ENCODE peak calls at places on chromosomes 13 and 19, in ten cellular contexts. E, W, N, L, J, S, D, R, K and Q are unnamed samples.

GRCh38 chr19:30649934-30650614 is 277.9 kb downstream of the ZNF536 start:
- DNase-seq in E (peak; percentile 55), W (no peak), N (no peak), L (no peak), J (no peak), S (peak; percentile 51), D (peak; percentile 12), R (no peak), K (peak; percentile 79), Q (peak; percentile 67)

GRCh38 chr19:38907670-38908069 is 4.3 kb downstream of the CCER2 start:
- DNase-seq in E (no peak), W (no peak), N (no peak), L (no peak), J (no peak), S (no peak), D (no peak), R (no peak), K (no peak), Q (no peak)

GRCh38 chr13:74695021-74695800 is 561.0 kb upstream of the KLF12 start:
- DNase-seq in E (no peak), W (no peak), N (no peak), L (no peak), J (no peak), S (no peak), D (no peak), R (no peak), K (peak; percentile 28), Q (peak; percentile 34)

GRCh38 chr13:50685491-50685890 is 158.0 kb downstream of the DLEU7 start:
- DNase-seq in E (no peak), W (peak; percentile 78), N (peak; percentile 81), L (no peak), J (no peak), S (no peak), D (no peak), R (no peak), K (peak; percentile 37), Q (peak; percentile 59)

GRCh38 chr13:19606737-19607136 is 26.7 kb upstream of the MPHOSPH8 start:
- DNase-seq in E (no peak), W (no peak), N (no peak), L (no peak), J (no peak), S (no peak), D (no peak), R (no peak), K (no peak), Q (no peak)

GRCh38 chr13:33639158-33639557 is 178.8 kb upstream of the RFC3 start:
- DNase-seq in E (no peak), W (no peak), N (no peak), L (peak; percentile 67), J (no peak), S (peak; percentile 44), D (peak; percentile 26), R (no peak), K (peak; percentile 95), Q (peak; percentile 93)

GRCh38 chr19:4518345-4519171 is at the start of gene PLIN4:
- DNase-seq in E (peak; percentile 85), W (no peak), N (peak; percentile 85), L (peak; percentile 94), J (no peak), S (peak; percentile 38), D (no peak), R (peak; percentile 86), K (peak; percentile 83), Q (peak; percentile 40)

GRCh38 chr13:52348081-52348480 is 57.9 kb downstream of the THSD1 start:
- DNase-seq in E (no peak), W (no peak), N (no peak), L (no peak), J (no peak), S (peak; percentile 88), D (peak; percentile 70), R (no peak), K (peak; percentile 85), Q (peak; percentile 94)

GRCh38 chr19:13723206-13723605 is 41.1 kb upstream of the MRI1 start:
- DNase-seq in E (no peak), W (no peak), N (no peak), L (no peak), J (no peak), S (peak; percentile 66), D (no peak), R (no peak), K (peak; percentile 20), Q (peak; percentile 13)

GRCh38 chr13:110133425-110134235 is 173.3 kb downstream of the COL4A1 start:
- DNase-seq in E (no peak), W (no peak), N (no peak), L (no peak), J (no peak), S (no peak), D (no peak), R (no peak), K (no peak), Q (no peak)

GRCh38 chr13:111437856-111438547 is 117.6 kb downstream of the TEX29 start:
- DNase-seq in E (no peak), W (no peak), N (no peak), L (no peak), J (no peak), S (no peak), D (no peak), R (no peak), K (no peak), Q (no peak)

GRCh38 chr13:90723381-90723780 is 624.1 kb upstream of the MIR17HG start:
- DNase-seq in E (no peak), W (no peak), N (no peak), L (no peak), J (no peak), S (no peak), D (no peak), R (no peak), K (no peak), Q (no peak)

DNA sequence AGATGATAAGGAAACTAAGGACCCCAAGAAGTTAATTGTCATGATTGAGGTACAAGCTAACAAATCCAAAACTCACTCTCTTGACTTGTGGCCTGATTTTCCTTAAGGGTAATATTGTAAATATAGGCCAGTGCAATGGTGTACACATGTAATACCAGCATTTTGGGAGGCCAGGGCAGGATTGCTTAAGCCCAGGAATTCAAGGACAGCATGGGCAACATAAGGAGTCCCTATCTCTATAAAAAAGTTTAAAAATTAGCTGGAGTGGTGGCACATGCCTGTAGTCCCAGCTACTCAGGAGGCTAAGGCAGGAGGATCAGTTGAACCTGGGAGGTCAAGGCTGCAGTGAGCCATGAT is 28.7 kb upstream of the GARRE1 start:
- DNase-seq in E (no peak), W (no peak), N (no peak), L (no peak), J (no peak), S (no peak), D (no peak), R (no peak), K (no peak), Q (peak; percentile 21)
- H3K4me3 ChIP-seq in E (no peak overlapping the region), W (no peak overlapping the region), N (no peak overlapping the region), L (no peak overlapping the region), J (no peak overlapping the region), S (no peak overlapping the region), D (no peak overlapping the region), R (no peak overlapping the region), K (no peak overlapping the region), Q (no peak overlapping the region)

DNA sequence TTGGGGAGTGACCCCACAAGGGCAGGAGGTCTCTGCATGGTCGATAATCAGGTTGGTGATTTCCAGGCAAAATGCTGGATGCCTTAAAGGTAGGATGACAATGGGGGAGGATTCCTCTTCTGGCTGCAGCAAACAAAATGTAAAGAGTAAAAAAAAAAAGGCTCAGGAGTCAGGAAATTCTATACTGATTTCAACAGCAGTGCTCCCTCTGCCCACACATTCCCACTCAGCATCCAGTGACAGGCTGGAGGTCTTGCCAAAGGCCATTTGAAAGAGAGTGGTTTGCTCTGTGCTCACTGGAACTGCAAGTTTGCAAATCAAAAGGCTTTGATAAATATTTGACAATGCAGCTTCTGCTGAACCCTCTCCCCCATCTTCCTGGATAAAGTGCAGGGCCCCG is 135.4 kb downstream of the TNFRSF19 start:
- DNase-seq in E (no peak), W (no peak), N (no peak), L (no peak), J (no peak), S (peak; percentile 68), D (no peak), R (no peak), K (peak; percentile 68), Q (no peak)
- TF ChIP-seq CTCF in E (no peak), W (no peak), N (no peak), L (no peak), J (no peak), S (no peak), D (no peak), R (no peak), K (no peak), Q (no peak)

GRCh38 chr13:21118180-21118579 is 56.8 kb upstream of the LATS2 start:
- DNase-seq in E (no peak), W (no peak), N (no peak), L (no peak), J (no peak), S (no peak), D (no peak), R (no peak), K (no peak), Q (no peak)
- H3K4me3 ChIP-seq in E (no peak overlapping the region), W (no peak overlapping the region), N (no peak overlapping the region), L (no peak overlapping the region), J (no peak overlapping the region), S (no peak overlapping the region), D (no peak overlapping the region), R (no peak overlapping the region), K (no peak overlapping the region), Q (no peak overlapping the region)

DNA sequence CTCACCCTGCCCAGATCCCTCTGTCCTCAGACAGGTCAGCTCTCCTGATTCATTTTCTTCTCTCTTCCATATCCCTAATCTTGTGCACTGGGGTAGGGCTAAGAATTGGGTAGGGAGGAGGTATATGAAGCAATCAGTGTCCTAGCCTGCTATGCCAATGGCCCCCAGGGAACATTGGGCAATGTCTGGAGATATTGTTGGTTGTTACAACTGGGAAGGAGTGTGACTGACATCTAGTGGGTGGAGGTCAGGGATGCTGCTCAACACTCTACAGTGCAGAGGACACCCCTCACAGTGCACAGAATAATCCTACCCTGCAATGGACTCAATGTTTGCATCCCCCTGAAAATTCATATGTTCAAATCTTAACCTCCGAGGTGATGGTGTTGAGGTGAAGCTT is 57.5 kb downstream of the CPAMD8 start:
- DNase-seq in E (peak; percentile 25), W (no peak), N (no peak), L (no peak), J (no peak), S (no peak), D (no peak), R (no peak), K (no peak), Q (peak; percentile 57)
- TF ChIP-seq CTCF in E (peak; percentile 62), W (no peak), N (no peak), L (no peak), J (no peak), S (no peak), D (no peak), R (no peak), K (no peak), Q (peak; percentile 44)

GRCh38 chr13:98688373-98688772 is 64.1 kb downstream of the SLC15A1 start:
- DNase-seq in E (no peak), W (no peak), N (no peak), L (no peak), J (no peak), S (no peak), D (no peak), R (no peak), K (no peak), Q (no peak)
- H3K4me3 ChIP-seq in E (no peak overlapping the region), W (no peak overlapping the region), N (no peak overlapping the region), L (no peak overlapping the region), J (no peak overlapping the region), S (no peak overlapping the region), D (no peak overlapping the region), R (no peak overlapping the region), K (no peak overlapping the region), Q (no peak overlapping the region)